ENCODE peak calls at places on chromosomes 13 and 19, in five cellular contexts. B is breast epithelium, F is epithelial cell of proximal tubule, M is prostate gland, Y is foreskin fibroblast. C is an unnamed sample.

GRCh38 chr19:1856698-1857603 is 6.4 kb downstream of the KLF16 start:
- DNase-seq in B (peak), F (no peak), M (peak), Y (peak), C (no peak)

GRCh38 chr19:18731562-18732008 is 48.1 kb downstream of the CRTC1 start:
- DNase-seq in B (no peak), F (no peak), M (no peak), Y (no peak), C (no peak)

GRCh38 chr19:6092329-6093286 is 17.7 kb downstream of the RFX2 start:
- DNase-seq in B (peak), F (peak), M (peak), Y (peak), C (no peak)

GRCh38 chr19:23261496-23262020 is 11.4 kb upstream of the ZNF724 start:
- DNase-seq in B (no peak), F (no peak), M (no peak), Y (no peak), C (no peak)

GRCh38 chr13:49985129-49985528 is 11.7 kb upstream of the TRIM13 start:
- DNase-seq in B (no peak), F (no peak), M (peak), Y (no peak), C (no peak)

GRCh38 chr19:39533003-39533512 is 406 bp upstream of the EID2B start:
- DNase-seq in B (no peak), F (no peak), M (no peak), Y (no peak), C (no peak)

GRCh38 chr13:59501004-59501403 is 662.7 kb downstream of the DIAPH3 start:
- DNase-seq in B (no peak), F (no peak), M (no peak), Y (no peak), C (no peak)

GRCh38 chr13:83211301-83211700 is 671.0 kb downstream of the SLITRK1 start:
- DNase-seq in B (no peak), F (no peak), M (no peak), Y (peak), C (no peak)

GRCh38 chr13:24713022-24713421 is 32.8 kb downstream of the ATP12A start:
- DNase-seq in B (no peak), F (no peak), M (no peak), Y (no peak), C (no peak)

GRCh38 chr19:2246801-2247361 is 2.2 kb upstream of the AMH start:
- DNase-seq in B (no peak), F (no peak), M (no peak), Y (peak), C (no peak)

GRCh38 chr19:54462713-54463530 is 656 bp downstream of the LENG9 start:
- DNase-seq in B (peak), F (no peak), M (peak), Y (peak), C (no peak)

GRCh38 chr19:49746206-49746958 is 16.7 kb downstream of the TSKS start:
- DNase-seq in B (peak), F (no peak), M (no peak), Y (no peak), C (no peak)

GRCh38 chr19:57302020-57302465 is 18.2 kb upstream of the ZNF543 start:
- DNase-seq in B (peak), F (peak), M (no peak), Y (peak), C (peak)

GRCh38 chr13:101453784-101454201 is 1.3 kb downstream of the ITGBL1 start:
- DNase-seq in B (peak), F (no peak), M (no peak), Y (no peak), C (no peak)

GRCh38 chr13:46170268-46170667 is 11.7 kb downstream of the LCP1 start:
- DNase-seq in B (no peak), F (no peak), M (no peak), Y (no peak), C (no peak)

GRCh38 chr19:51327066-51327985 is 14.6 kb downstream of the VSIG10L start:
- DNase-seq in B (no peak), F (no peak), M (no peak), Y (peak), C (no peak)
- H3K4me3 ChIP-seq in B (peak), F (peak), M (no peak), Y (no peak), C (no peak)

DNA sequence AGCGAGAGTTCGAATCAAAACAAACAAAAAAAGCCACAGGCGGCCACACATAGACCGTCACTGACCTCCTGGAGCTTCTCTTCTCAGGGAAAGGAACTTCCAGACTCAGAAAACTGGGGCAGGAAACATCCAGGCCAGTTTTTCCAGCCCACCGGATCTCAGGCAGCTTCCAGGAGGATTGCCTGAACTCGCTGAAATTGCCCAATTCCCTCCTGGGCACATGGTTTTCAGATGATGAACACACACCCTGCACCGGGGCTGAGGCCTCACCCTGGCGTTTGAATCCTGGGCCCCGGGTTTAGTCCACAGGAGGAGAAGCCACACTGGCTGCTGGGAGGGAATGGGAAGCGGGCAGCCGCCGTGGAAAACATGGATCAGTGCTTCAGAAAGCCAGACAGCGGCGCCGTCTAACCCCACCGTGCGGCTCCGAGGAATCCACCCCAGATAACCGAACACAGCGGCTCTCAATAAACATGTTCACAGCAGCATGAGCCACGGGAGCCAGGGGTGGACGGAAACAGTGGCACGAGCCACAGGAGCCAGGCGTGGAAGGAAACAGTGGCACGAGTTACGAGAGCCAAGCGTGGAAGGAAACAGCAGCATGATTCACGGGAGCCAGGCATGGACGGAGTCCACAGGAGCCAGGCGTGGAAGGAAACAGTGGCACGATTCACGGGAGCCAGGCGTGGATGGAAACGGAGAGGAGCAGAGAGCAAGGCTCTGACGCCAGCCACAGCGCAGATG is 18.2 kb upstream of the PTBP1 start:
- DNase-seq in B (peak), F (peak), M (peak), Y (peak), C (peak)
- H3K4me3 ChIP-seq in B (peak), F (no peak), M (no peak), Y (no peak), C (no peak)

DNA sequence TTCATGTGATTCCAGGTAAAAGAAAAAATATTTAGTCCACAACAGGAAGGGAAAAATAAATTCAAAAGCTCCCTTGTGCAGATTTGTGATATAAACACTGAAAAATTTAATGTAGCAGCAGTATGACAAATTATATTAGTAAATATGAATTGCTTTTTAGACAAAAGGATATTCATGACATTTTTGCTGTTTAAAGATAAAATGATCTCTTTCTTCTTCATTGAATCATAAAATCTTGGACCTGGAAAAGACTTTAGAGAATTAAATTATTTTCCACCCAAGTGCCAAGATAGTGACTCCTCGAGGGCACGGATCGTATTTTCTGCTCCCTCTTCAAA is 85.4 kb downstream of the MBNL2 start:
- DNase-seq in B (no peak), F (no peak), M (no peak), Y (peak), C (no peak)
- H3K4me3 ChIP-seq in B (no peak), F (no peak), M (no peak), Y (no peak), C (no peak)

GRCh38 chr19:10420444-10421239 is at the start of gene PDE4A:
- DNase-seq in B (no peak), F (no peak), M (no peak), Y (no peak), C (no peak)
- H3K4me3 ChIP-seq in B (peak), F (peak), M (peak), Y (peak), C (peak)

GRCh38 chr19:369256-369655 is 24.7 kb upstream of the MIER2 start:
- DNase-seq in B (no peak), F (no peak), M (no peak), Y (no peak), C (no peak)
- H3K4me3 ChIP-seq in B (no peak), F (no peak), M (no peak), Y (no peak), C (no peak)

C was measured in AG09309.